ENCODE peak calls at places on chromosomes 4 and X, in ten cellular contexts. One of them, this sample, is unnamed.

GRCh38 chr4:38753021-38753806 is 29.6 kb downstream of the TLR10 start:
- DNase-seq in head of caudate nucleus: peak
- DNase-seq in heart right ventricle: peak
- DNase-seq in LHCN-M2: peak
- DNase-seq in NCI-H526 treated with DMSO at 0.1 percent for 48 hours: no peak
- DNase-seq in astrocyte of the cerebellum: peak
- DNase-seq in KBM-7: peak
- DNase-seq in hepatocyte: peak
- DNase-seq in globus pallidus: no peak
- DNase-seq in nephron progenitor cell: peak
- DNase-seq in this sample: peak

GRCh38 chr4:182929296-182929695 is 12.1 kb upstream of the DCTD start:
- DNase-seq in head of caudate nucleus: no peak
- DNase-seq in heart right ventricle: no peak
- DNase-seq in LHCN-M2: peak
- DNase-seq in NCI-H526 treated with DMSO at 0.1 percent for 48 hours: no peak
- DNase-seq in astrocyte of the cerebellum: peak
- DNase-seq in KBM-7: no peak
- DNase-seq in hepatocyte: peak
- DNase-seq in globus pallidus: no peak
- DNase-seq in nephron progenitor cell: no peak
- DNase-seq in this sample: no peak

GRCh38 chr4:54228064-54228527 is 997 bp upstream of the PDGFRA start:
- DNase-seq in head of caudate nucleus: peak
- DNase-seq in heart right ventricle: peak
- DNase-seq in LHCN-M2: peak
- DNase-seq in NCI-H526 treated with DMSO at 0.1 percent for 48 hours: peak
- DNase-seq in astrocyte of the cerebellum: peak
- DNase-seq in KBM-7: peak
- DNase-seq in hepatocyte: peak
- DNase-seq in globus pallidus: no peak
- DNase-seq in nephron progenitor cell: peak
- DNase-seq in this sample: peak

GRCh38 chr4:111466821-111467605 is 678.2 kb upstream of the FAM241A start:
- DNase-seq in head of caudate nucleus: no peak
- DNase-seq in heart right ventricle: no peak
- DNase-seq in LHCN-M2: no peak
- DNase-seq in NCI-H526 treated with DMSO at 0.1 percent for 48 hours: no peak
- DNase-seq in astrocyte of the cerebellum: peak
- DNase-seq in KBM-7: no peak
- DNase-seq in hepatocyte: no peak
- DNase-seq in globus pallidus: no peak
- DNase-seq in nephron progenitor cell: no peak
- DNase-seq in this sample: no peak

GRCh38 chr4:159003420-159004253 is 99.2 kb upstream of the RAPGEF2 start:
- DNase-seq in head of caudate nucleus: no peak
- DNase-seq in heart right ventricle: no peak
- DNase-seq in LHCN-M2: no peak
- DNase-seq in NCI-H526 treated with DMSO at 0.1 percent for 48 hours: no peak
- DNase-seq in astrocyte of the cerebellum: peak
- DNase-seq in KBM-7: peak
- DNase-seq in hepatocyte: no peak
- DNase-seq in globus pallidus: no peak
- DNase-seq in nephron progenitor cell: no peak
- DNase-seq in this sample: no peak

GRCh38 chr4:16858275-16858752 is 40.1 kb downstream of the LDB2 start:
- DNase-seq in head of caudate nucleus: no peak
- DNase-seq in heart right ventricle: peak
- DNase-seq in LHCN-M2: no peak
- DNase-seq in NCI-H526 treated with DMSO at 0.1 percent for 48 hours: no peak
- DNase-seq in astrocyte of the cerebellum: peak
- DNase-seq in KBM-7: no peak
- DNase-seq in hepatocyte: no peak
- DNase-seq in globus pallidus: no peak
- DNase-seq in nephron progenitor cell: no peak
- DNase-seq in this sample: no peak

GRCh38 chrX:118603981-118604380 is 108.4 kb downstream of the DOCK11 start:
- DNase-seq in head of caudate nucleus: peak
- DNase-seq in heart right ventricle: peak
- DNase-seq in LHCN-M2: peak
- DNase-seq in NCI-H526 treated with DMSO at 0.1 percent for 48 hours: peak
- DNase-seq in astrocyte of the cerebellum: peak
- DNase-seq in KBM-7: peak
- DNase-seq in hepatocyte: peak
- DNase-seq in globus pallidus: peak
- DNase-seq in nephron progenitor cell: peak
- DNase-seq in this sample: peak

GRCh38 chrX:14015294-14015693 is 14.4 kb downstream of the GEMIN8 start:
- DNase-seq in head of caudate nucleus: no peak
- DNase-seq in heart right ventricle: no peak
- DNase-seq in LHCN-M2: peak
- DNase-seq in NCI-H526 treated with DMSO at 0.1 percent for 48 hours: no peak
- DNase-seq in astrocyte of the cerebellum: no peak
- DNase-seq in KBM-7: no peak
- DNase-seq in hepatocyte: no peak
- DNase-seq in globus pallidus: no peak
- DNase-seq in nephron progenitor cell: no peak
- DNase-seq in this sample: no peak

GRCh38 chr4:78517050-78517652 is 34.4 kb upstream of the ANXA3 start:
- DNase-seq in head of caudate nucleus: no peak
- DNase-seq in heart right ventricle: no peak
- DNase-seq in LHCN-M2: no peak
- DNase-seq in NCI-H526 treated with DMSO at 0.1 percent for 48 hours: no peak
- DNase-seq in astrocyte of the cerebellum: peak
- DNase-seq in KBM-7: peak
- DNase-seq in hepatocyte: peak
- DNase-seq in globus pallidus: peak
- DNase-seq in nephron progenitor cell: no peak
- DNase-seq in this sample: peak

This sample was measured in SW480.